ENCODE peak calls at places on chromosomes 12 and 14, in five cellular contexts. A is psoas muscle, C is K562, O is neural progenitor cell, F is body of pancreas. E is an unnamed sample.

GRCh38 chr14:55373784-55374725 is 37.6 kb downstream of the ATG14 start:
- DNase-seq in F (no peak), C (no peak), A (no peak), O (no peak), E (no peak)

GRCh38 chr12:34406228-34406995 is 384.1 kb downstream of the ALG10 start:
- DNase-seq in A (peak; percentile 4), C (no peak), F (peak; percentile 1), O (no peak), E (no peak)

GRCh38 chr14:38705220-38705619 is 397.8 kb downstream of the SEC23A start:
- DNase-seq in A (no peak), C (no peak), F (no peak), O (peak; percentile 34), E (no peak)

GRCh38 chr14:95165517-95165916 is 8.2 kb upstream of the DICER1 start:
- DNase-seq in F (no peak), O (no peak), C (no peak), A (no peak), E (no peak)

GRCh38 chr14:81348086-81348485 is 52.0 kb downstream of the STON2 start:
- DNase-seq in C (no peak), O (no peak), A (no peak), F (no peak), E (no peak)

GRCh38 chr14:63544641-63545234 is 1.6 kb upstream of the PPP2R5E start:
- DNase-seq in F (peak; percentile 18), O (no peak), A (no peak), C (peak; percentile 21), E (no peak)

GRCh38 chr14:58491593-58491992 is 64.1 kb downstream of the KIAA0586 start:
- DNase-seq in A (no peak), F (no peak), O (no peak), C (no peak), E (no peak)

GRCh38 chr12:132347471-132347855 is 18.1 kb upstream of the GALNT9 start:
- DNase-seq in A (no peak), F (no peak), C (no peak), O (no peak), E (no peak)

GRCh38 chr12:130875193-130875592 is 3.3 kb downstream of the RAN start:
- DNase-seq in O (no peak), A (no peak), C (no peak), F (no peak), E (no peak)

GRCh38 chr14:51977075-51977474 is 12.3 kb upstream of the RTRAF start:
- DNase-seq in F (no peak), A (no peak), C (no peak), O (no peak), E (no peak)

GRCh38 chr14:90624228-90624627 is 192.0 kb downstream of the TTC7B start:
- DNase-seq in A (peak; percentile 71), F (no peak), C (peak; percentile 11), O (no peak), E (peak; percentile 39)

GRCh38 chr12:58247633-58248032 is 306.3 kb downstream of the ATP23 start:
- DNase-seq in O (peak; percentile 10), F (no peak), A (no peak), C (peak; percentile 3), E (no peak)

GRCh38 chr14:23555533-23555881 is 564 bp upstream of the THTPA start:
- DNase-seq in O (no peak), F (no peak), C (no peak), A (no peak), E (no peak)

GRCh38 chr14:54354096-54354495 is 42.7 kb upstream of the CDKN3 start:
- DNase-seq in F (peak; percentile 36), O (no peak), C (no peak), A (no peak), E (no peak)

GRCh38 chr12:1579626-1580025 is 14.8 kb downstream of the FBXL14 start:
- DNase-seq in C (no peak), O (peak; percentile 70), F (no peak), A (no peak), E (no peak)

GRCh38 chr12:124309744-124310143 is 14.9 kb downstream of the RFLNA start:
- DNase-seq in O (no peak), C (no peak), A (no peak), F (no peak), E (no peak)

GRCh38 chr14:91879196-91879595 is 11.9 kb upstream of the TC2N start:
- DNase-seq in O (no peak), F (no peak), A (no peak), C (no peak), E (no peak)

GRCh38 chr14:70052990-70053389 is 135.8 kb downstream of the SLC8A3 start:
- DNase-seq in O (peak; percentile 86), F (peak; percentile 43), A (no peak), C (peak; percentile 20), E (no peak)

GRCh38 chr14:36315159-36315853 is 5.1 kb downstream of the MBIP start:
- DNase-seq in A (no peak), C (peak; percentile 28), F (no peak), O (peak; percentile 9), E (no peak)

GRCh38 chr12:54215990-54216579 is 27.3 kb upstream of the SMUG1 start:
- DNase-seq in A (no peak), F (no peak), C (peak; percentile 77), O (no peak), E (no peak)

GRCh38 chr14:92549853-92550244 is 36.3 kb downstream of the RIN3 start:
- DNase-seq in O (no peak), A (peak; percentile 54), F (peak; percentile 17), C (no peak), E (peak; percentile 88)

GRCh38 chr14:99775351-99775750 is 17.9 kb upstream of the EML1 start:
- DNase-seq in A (no peak), F (no peak), O (no peak), C (no peak), E (peak; percentile 47)

GRCh38 chr14:99773496-99774203 is 19.6 kb upstream of the EML1 start:
- DNase-seq in A (no peak), C (no peak), F (no peak), O (peak; percentile 44), E (peak; percentile 52)

GRCh38 chr14:99774204-99774497 is 19.1 kb upstream of the EML1 start:
- DNase-seq in A (no peak), F (no peak), O (no peak), C (no peak), E (no peak)

GRCh38 chr14:99772371-99773283 is 20.6 kb upstream of the EML1 start:
- DNase-seq in F (no peak), C (no peak), O (no peak), A (no peak), E (no peak)

DNA sequence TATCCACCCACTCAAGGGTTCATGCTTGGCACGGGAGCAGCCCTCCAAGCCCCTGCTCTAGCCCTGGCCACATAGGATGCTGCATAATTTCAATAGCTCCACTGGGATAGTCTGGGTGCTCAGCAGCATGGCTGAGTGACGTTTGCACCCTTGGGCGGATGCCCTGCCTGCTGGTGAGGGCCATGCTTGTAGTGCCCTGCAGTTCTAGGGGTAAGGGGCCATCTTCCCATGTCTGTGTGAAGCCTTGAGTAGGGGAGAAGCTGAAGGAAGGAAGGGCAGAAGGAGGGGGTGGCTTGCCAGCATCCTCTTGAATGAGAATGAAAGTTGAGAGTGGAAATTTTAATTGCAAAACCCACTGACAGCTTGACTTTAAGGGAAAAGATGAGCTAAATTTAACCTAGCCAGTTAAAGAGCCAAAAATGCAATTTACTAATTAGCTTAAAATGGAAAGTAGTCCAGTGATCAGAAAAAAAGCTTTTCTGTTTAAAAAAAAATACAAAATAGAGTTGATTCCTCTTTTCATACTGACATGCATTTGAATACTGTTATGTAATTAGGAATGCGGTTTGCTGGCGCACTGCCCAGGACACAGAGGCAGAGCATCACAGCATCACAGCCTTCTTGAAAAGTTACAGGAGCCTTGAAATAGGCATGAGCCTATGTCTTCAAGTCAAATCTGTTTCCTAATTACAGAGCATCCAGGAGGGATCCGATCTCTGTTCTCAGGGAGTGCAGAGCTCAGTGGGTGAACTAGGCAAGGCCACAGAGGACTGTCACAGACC is 18.5 kb upstream of the EML1 start:
- DNase-seq in A (no peak), C (no peak), F (peak; percentile 46), O (no peak), E (no peak)
- H3K27me3 ChIP-seq in A (no peaks in the 10 kb centered on the region), C (peaks cover 6% of the 10 kb centered on the region), F (no peaks in the 10 kb centered on the region), O (no peaks in the 10 kb centered on the region), E (no peaks in the 10 kb centered on the region)

DNA sequence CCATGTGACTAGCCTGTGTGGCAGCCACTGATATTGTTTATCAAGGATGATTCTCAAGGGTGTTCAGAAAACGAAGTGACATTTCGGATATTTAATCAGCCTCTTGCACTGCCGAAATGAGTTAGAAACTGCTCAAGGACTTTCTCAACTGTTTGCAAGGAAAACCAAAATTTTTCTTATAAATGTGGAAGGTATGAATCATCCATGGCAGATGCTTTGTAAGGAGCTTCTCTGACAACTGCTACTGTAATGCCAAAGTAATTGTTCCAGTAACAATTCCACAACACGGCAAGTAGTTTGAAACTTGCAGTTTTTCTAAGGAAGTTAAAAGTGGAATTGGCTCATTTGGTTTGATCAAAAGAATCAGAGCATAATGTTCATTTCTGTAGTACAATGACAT is 1076.4 kb upstream of the FLRT2 start:
- DNase-seq in O (no peak), F (no peak), A (no peak), C (no peak), E (no peak)
- H3K4me3 ChIP-seq in O (no peak overlapping the region), F (no peak overlapping the region), A (no peak overlapping the region), C (no peak overlapping the region), E (no peak overlapping the region)

DNA sequence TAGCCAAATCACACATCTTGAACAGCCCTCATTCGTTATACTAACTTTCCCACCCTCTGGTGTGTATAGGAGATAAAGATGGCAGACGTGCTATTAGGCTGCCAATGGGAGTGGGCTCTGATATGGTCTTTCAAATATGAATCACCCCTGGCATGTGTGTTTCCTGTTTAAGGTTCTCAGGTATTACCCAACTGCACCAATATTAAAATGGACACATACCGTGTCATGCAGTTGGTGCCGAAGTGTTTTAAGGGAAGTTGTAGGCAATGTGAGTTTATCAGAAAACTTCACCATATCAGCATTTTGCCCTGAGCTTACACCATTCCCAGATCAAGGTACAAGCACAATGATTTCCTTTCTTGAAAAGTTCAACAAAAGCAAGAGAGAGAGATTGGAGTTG is 33.5 kb downstream of the CHST11 start:
- DNase-seq in O (no peak), A (no peak), F (peak; percentile 10), C (no peak), E (no peak)
- H3K4me1 ChIP-seq in O (no peaks in the 10 kb centered on the region), A (peaks cover 3% of the 10 kb centered on the region), F (peaks cover 24% of the 10 kb centered on the region), C (peaks cover 30% of the 10 kb centered on the region), E (no peaks in the 10 kb centered on the region)

GRCh38 chr12:117367006-117367638 is 5.7 kb upstream of the NOS1 start:
- DNase-seq in A (peak; percentile 54), C (peak; percentile 77), F (peak; percentile 89), O (peak; percentile 84), E (no peak)

GRCh38 chr12:117363263-117363662 is 1.8 kb upstream of the NOS1 start:
- DNase-seq in C (no peak), A (no peak), F (no peak), O (no peak), E (no peak)

GRCh38 chr12:117363953-117364486 is 2.6 kb upstream of the NOS1 start:
- DNase-seq in A (no peak), O (peak; percentile 55), C (no peak), F (no peak), E (no peak)

GRCh38 chr12:117362391-117362790 is 965 bp upstream of the NOS1 start:
- DNase-seq in F (no peak), A (no peak), O (no peak), C (no peak), E (no peak)

DNA sequence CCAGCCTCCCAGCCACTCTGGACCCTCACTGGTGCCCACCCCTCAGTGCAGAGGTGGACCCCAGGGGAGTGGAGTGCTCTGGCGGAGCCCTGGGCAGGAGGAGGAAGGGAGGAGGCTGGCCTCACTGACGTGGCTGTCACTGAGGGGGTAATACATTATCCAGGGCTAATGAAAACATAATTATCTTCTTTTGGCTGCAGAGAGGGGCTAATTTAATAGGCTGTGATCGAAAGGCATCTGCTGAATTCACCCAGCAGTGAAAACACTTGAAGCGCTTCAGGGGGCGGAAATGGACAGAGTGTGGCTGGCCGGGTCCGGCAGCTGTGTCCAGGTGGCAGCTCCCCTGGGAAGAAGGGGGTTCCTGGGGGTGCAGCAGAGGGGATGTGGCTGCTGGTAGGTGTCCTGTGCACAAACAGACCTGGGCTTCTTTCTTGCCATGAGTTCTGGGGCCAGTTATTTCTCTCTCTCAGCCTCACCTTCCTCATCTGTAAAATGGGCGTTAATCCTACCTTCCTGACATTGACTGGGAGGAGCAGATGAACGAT is 3.7 kb upstream of the NOS1 start:
- DNase-seq in O (no peak), C (no peak), A (no peak), F (no peak), E (no peak)
- H3K27me3 ChIP-seq in O (peaks cover 73% of the 10 kb centered on the region), C (peaks cover 2% of the 10 kb centered on the region), A (no peaks in the 10 kb centered on the region), F (no peaks in the 10 kb centered on the region), E (no peaks in the 10 kb centered on the region)

E was measured in ascending aorta.